ENCODE peak calls at places on chromosomes 1 and 21, in ten cellular contexts. A is transverse colon, J is tibial nerve, I is SK-N-SH, F is sigmoid colon, N is stomach, O is H1, T is A549, V is GM12878, M is suprapubic skin. Z is an unnamed sample.

GRCh38 chr1:224720216-224720615 is 104.1 kb downstream of the CNIH3 start:
- DNase-seq in A (no peak), J (no peak), I (no peak), F (no peak), N (no peak), O (no peak), T (no peak), V (no peak), M (no peak), Z (no peak)

GRCh38 chr1:58116284-58116683 is 430.2 kb downstream of the OMA1 start:
- DNase-seq in A (no peak), J (no peak), I (no peak), F (no peak), N (no peak), O (no peak), T (no peak), V (no peak), M (no peak), Z (no peak)

GRCh38 chr1:119631086-119631432 is 17.0 kb downstream of the ZNF697 start:
- DNase-seq in A (no peak), J (no peak), I (no peak), F (no peak), N (no peak), O (no peak), T (no peak), V (no peak), M (no peak), Z (no peak)

GRCh38 chr21:36210779-36211659 is 54.4 kb downstream of the DOP1B start:
- DNase-seq in A (no peak), J (no peak), I (no peak), F (no peak), N (no peak), O (no peak), T (no peak), V (no peak), M (no peak), Z (no peak)

GRCh38 chr21:45424854-45425795 is 20.2 kb downstream of the COL18A1 start:
- DNase-seq in A (no peak), J (no peak), I (no peak), F (no peak), N (no peak), O (no peak), T (no peak), V (no peak), M (no peak), Z (no peak)

GRCh38 chr1:180773210-180773865 is 139.4 kb upstream of the KIAA1614 start:
- DNase-seq in A (no peak), J (no peak), I (no peak), F (no peak), N (no peak), O (no peak), T (no peak), V (no peak), M (no peak), Z (no peak)

GRCh38 chr1:229758101-229759036 is 132.3 kb downstream of the URB2 start:
- DNase-seq in A (no peak), J (no peak), I (no peak), F (no peak), N (no peak), O (no peak), T (no peak), V (no peak), M (no peak), Z (no peak)

GRCh38 chr1:24191860-24192259 is 4.8 kb upstream of the IFNLR1 start:
- DNase-seq in A (no peak), J (no peak), I (no peak), F (no peak), N (no peak), O (no peak), T (peak; percentile 77), V (no peak), M (no peak), Z (no peak)

GRCh38 chr1:32998997-32999396 is 34.4 kb upstream of the RNF19B start:
- DNase-seq in A (no peak), J (no peak), I (no peak), F (no peak), N (no peak), O (no peak), T (no peak), V (no peak), M (no peak), Z (peak; percentile 73)

GRCh38 chr1:170790651-170791071 is 126.7 kb downstream of the PRRX1 start:
- DNase-seq in A (no peak), J (no peak), I (no peak), F (no peak), N (no peak), O (no peak), T (no peak), V (no peak), M (no peak), Z (no peak)

GRCh38 chr1:42757892-42758275 is 8.9 kb downstream of the P3H1 start:
- DNase-seq in A (no peak), J (no peak), I (no peak), F (no peak), N (no peak), O (no peak), T (no peak), V (no peak), M (no peak), Z (no peak)

GRCh38 chr1:42761567-42761966 is 5.3 kb downstream of the P3H1 start:
- DNase-seq in A (no peak), J (no peak), I (no peak), F (no peak), N (peak; percentile 0), O (no peak), T (no peak), V (no peak), M (no peak), Z (no peak)

GRCh38 chr1:42756956-42757891 is 9.6 kb downstream of the P3H1 start:
- DNase-seq in A (no peak), J (no peak), I (peak; percentile 82), F (no peak), N (peak; percentile 25), O (no peak), T (peak; percentile 70), V (no peak), M (no peak), Z (no peak)

GRCh38 chr1:42758641-42759040 is 8.2 kb downstream of the P3H1 start:
- DNase-seq in A (no peak), J (no peak), I (no peak), F (no peak), N (no peak), O (no peak), T (no peak), V (no peak), M (no peak), Z (no peak)

DNA sequence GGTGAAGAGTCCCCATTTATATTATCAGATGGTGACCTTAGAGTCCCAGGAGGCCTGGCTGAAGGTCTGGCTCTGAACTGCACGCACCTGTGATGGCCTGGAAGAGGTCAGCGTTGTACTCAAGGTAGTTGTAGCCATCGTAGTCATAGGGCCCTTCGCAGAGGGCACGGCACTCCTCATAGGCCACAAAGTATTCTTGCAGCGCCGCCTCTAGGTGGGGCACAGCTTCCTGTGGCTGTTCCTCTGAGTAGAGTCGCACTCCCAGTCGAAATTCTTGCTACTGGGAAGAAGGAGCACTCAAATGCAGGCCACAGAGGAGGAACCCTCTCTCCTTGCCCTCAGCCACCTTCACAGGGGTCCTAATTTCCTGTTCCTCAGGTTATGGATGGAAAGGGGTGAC is 7.7 kb downstream of the P3H1 start:
- DNase-seq in A (no peak), J (no peak), I (no peak), F (no peak), N (no peak), O (no peak), T (no peak), V (no peak), M (no peak), Z (no peak)
- TF ChIP-seq EP300 in A (no peak), J (no peak), I (no peak), F (no peak), N (no peak), O (no peak), T (no peak), V (no peak), M (no peak), Z (no peak)

GRCh38 chr1:174114788-174115448 is 44.4 kb upstream of the RABGAP1L start:
- DNase-seq in A (peak; percentile 16), J (no peak), I (peak; percentile 25), F (no peak), N (no peak), O (no peak), T (peak; percentile 81), V (no peak), M (no peak), Z (no peak)
- TF ChIP-seq CTCF in A (peak; percentile 66), J (no peak), I (peak; percentile 69), F (peak; percentile 47), N (peak; percentile 71), O (peak; percentile 85), T (peak; percentile 37), V (peak; percentile 83), M (peak; percentile 64), Z (peak; percentile 32)

DNA sequence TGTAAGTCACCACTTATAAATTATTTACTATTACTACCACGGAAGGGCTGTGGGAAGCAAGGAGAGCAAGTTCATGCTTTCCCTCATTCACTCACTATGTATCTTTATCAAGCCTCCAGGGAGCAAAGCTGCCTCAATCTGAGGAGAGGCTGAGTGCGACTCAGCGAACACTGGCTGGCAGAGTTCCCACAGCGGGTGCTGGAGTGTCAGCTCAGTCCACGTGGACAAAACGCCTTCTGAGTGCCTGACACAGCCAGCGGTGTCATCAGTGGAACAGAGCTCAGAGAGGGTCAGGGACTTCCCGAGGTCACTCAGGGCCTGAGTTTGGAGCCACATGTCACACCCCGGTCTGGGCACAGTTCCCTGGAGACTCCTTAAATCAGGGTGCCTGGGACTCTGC is 16.9 kb downstream of the MATN1 start:
- DNase-seq in A (no peak), J (no peak), I (no peak), F (peak; percentile 88), N (peak; percentile 43), O (no peak), T (no peak), V (no peak), M (no peak), Z (no peak)
- TF ChIP-seq EP300 in A (no peak), J (no peak), I (no peak), F (no peak), N (no peak), O (no peak), T (no peak), V (no peak), M (no peak), Z (no peak)

DNA sequence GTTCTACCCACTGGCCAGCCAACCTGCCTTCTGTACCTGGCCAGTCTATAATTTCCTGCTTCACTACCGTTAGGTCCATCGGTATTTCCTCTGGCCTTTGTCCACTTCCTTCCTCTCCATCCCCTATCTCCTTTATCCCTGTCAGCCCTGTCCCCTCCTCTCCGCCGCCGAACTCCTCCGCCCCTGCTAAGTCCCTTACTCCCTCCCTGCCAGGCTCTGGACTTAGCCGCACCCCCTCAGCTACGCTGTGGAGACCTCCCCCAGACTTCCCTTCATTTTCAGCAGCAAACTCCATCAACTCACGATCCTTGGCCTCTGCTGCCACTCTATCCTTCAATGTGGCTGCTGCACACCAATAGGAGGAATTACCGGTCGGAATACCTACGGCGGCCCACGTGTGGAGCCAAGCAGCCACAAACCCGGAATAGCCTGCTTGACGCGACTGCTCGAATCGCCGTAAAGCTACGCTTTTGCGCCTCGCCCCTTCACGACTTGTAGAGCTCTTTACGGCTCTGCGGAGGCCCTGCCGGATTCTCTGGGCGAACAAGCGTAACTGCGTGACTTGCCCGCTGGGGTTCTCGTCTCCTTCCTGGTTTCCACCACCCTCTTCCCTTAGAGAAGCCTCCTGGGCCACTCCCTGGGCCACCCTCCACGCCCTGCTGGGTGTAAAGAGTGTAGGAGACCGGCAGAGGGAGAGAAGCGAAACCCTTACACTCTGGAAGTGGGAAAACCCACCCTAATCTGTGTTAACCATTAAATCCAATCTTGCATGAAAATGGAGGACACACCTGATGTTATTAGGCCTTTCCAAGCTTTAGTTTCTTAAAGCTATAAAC is at the start of gene ZNHIT6:
- DNase-seq in A (peak; percentile 93), J (peak; percentile 68), I (peak; percentile 77), F (peak; percentile 94), N (peak; percentile 91), O (peak; percentile 85), T (peak; percentile 98), V (peak; percentile 82), M (peak; percentile 95), Z (peak; percentile 81)
- TF ChIP-seq CTCF in A (peak; percentile 36), J (no peak), I (peak; percentile 40), F (peak; percentile 35), N (no peak), O (peak; percentile 47), T (no peak), V (peak; percentile 46), M (peak; percentile 59), Z (no peak)

Z was measured in ovary.